ENCODE peak calls at places on chromosomes 4 and X, in five cellular contexts. One of them, this sample, is unnamed.

GRCh38 chr4:76736434-76736833 is 161.5 kb downstream of the SOWAHB start:
- DNase-seq in endothelial cell of umbilical vein: no peak
- DNase-seq in sigmoid colon: no peak
- DNase-seq in HepG2: no peak
- DNase-seq in suprapubic skin: no peak
- DNase-seq in this sample: no peak

GRCh38 chrX:52359614-52360232 is 9.1 kb upstream of the XAGE2 start:
- DNase-seq in endothelial cell of umbilical vein: no peak
- DNase-seq in suprapubic skin: no peak
- DNase-seq in sigmoid colon: no peak
- DNase-seq in HepG2: no peak
- DNase-seq in this sample: no peak

GRCh38 chrX:78796916-78797315 is 49.4 kb downstream of the LPAR4 start:
- DNase-seq in sigmoid colon: no peak
- DNase-seq in HepG2: no peak
- DNase-seq in suprapubic skin: no peak
- DNase-seq in endothelial cell of umbilical vein: no peak
- DNase-seq in this sample: no peak

GRCh38 chrX:14819766-14820165 is 53.1 kb downstream of the FANCB start:
- DNase-seq in suprapubic skin: no peak
- DNase-seq in endothelial cell of umbilical vein: no peak
- DNase-seq in HepG2: no peak
- DNase-seq in sigmoid colon: no peak
- DNase-seq in this sample: no peak

GRCh38 chrX:24515447-24515846 is 50.4 kb downstream of the PDK3 start:
- DNase-seq in HepG2: no peak
- DNase-seq in endothelial cell of umbilical vein: peak
- DNase-seq in sigmoid colon: no peak
- DNase-seq in suprapubic skin: no peak
- DNase-seq in this sample: no peak

GRCh38 chr4:144615182-144615581 is 30.8 kb upstream of the HHIP start:
- DNase-seq in endothelial cell of umbilical vein: peak
- DNase-seq in HepG2: no peak
- DNase-seq in sigmoid colon: no peak
- DNase-seq in suprapubic skin: no peak
- DNase-seq in this sample: no peak

GRCh38 chrX:102339312-102340298 is 92.6 kb downstream of the NXF2 start:
- DNase-seq in sigmoid colon: peak
- DNase-seq in HepG2: no peak
- DNase-seq in suprapubic skin: peak
- DNase-seq in endothelial cell of umbilical vein: no peak
- DNase-seq in this sample: peak

GRCh38 chr4:7169134-7169533 is 23.2 kb upstream of the SORCS2 start:
- DNase-seq in HepG2: no peak
- DNase-seq in suprapubic skin: peak
- DNase-seq in endothelial cell of umbilical vein: no peak
- DNase-seq in sigmoid colon: no peak
- DNase-seq in this sample: no peak

GRCh38 chr4:158776106-158776505 is 7.3 kb downstream of the FNIP2 start:
- DNase-seq in sigmoid colon: no peak
- DNase-seq in HepG2: no peak
- DNase-seq in suprapubic skin: no peak
- DNase-seq in endothelial cell of umbilical vein: no peak
- DNase-seq in this sample: no peak

GRCh38 chrX:134368140-134368539 is 91.8 kb upstream of the HPRT1 start:
- DNase-seq in endothelial cell of umbilical vein: no peak
- DNase-seq in suprapubic skin: no peak
- DNase-seq in sigmoid colon: no peak
- DNase-seq in HepG2: no peak
- DNase-seq in this sample: no peak

GRCh38 chr4:106763044-106763443 is 273.1 kb downstream of the DKK2 start:
- DNase-seq in endothelial cell of umbilical vein: no peak
- DNase-seq in sigmoid colon: peak
- DNase-seq in suprapubic skin: no peak
- DNase-seq in HepG2: no peak
- DNase-seq in this sample: peak

GRCh38 chr4:176548571-176548970 is 228.8 kb downstream of the SPCS3 start:
- DNase-seq in suprapubic skin: no peak
- DNase-seq in HepG2: no peak
- DNase-seq in endothelial cell of umbilical vein: no peak
- DNase-seq in sigmoid colon: no peak
- DNase-seq in this sample: no peak

GRCh38 chrX:9352683-9353430 is 112.0 kb upstream of the TBL1X start:
- DNase-seq in suprapubic skin: no peak
- DNase-seq in endothelial cell of umbilical vein: no peak
- DNase-seq in sigmoid colon: no peak
- DNase-seq in HepG2: peak
- DNase-seq in this sample: no peak

GRCh38 chr4:118557298-118557851 is 127.8 kb upstream of the METTL14 start:
- DNase-seq in suprapubic skin: no peak
- DNase-seq in HepG2: no peak
- DNase-seq in endothelial cell of umbilical vein: no peak
- DNase-seq in sigmoid colon: no peak
- DNase-seq in this sample: no peak

GRCh38 chr4:81499840-81500239 is 28.1 kb upstream of the RASGEF1B start:
- DNase-seq in sigmoid colon: no peak
- DNase-seq in suprapubic skin: no peak
- DNase-seq in endothelial cell of umbilical vein: no peak
- DNase-seq in HepG2: no peak
- DNase-seq in this sample: no peak

GRCh38 chrX:120242807-120243206 is 7.8 kb upstream of the ZBTB33 start:
- DNase-seq in suprapubic skin: no peak
- DNase-seq in HepG2: no peak
- DNase-seq in sigmoid colon: no peak
- DNase-seq in endothelial cell of umbilical vein: no peak
- DNase-seq in this sample: no peak

GRCh38 chr4:23290656-23291055 is 597.9 kb downstream of the GBA3 start:
- DNase-seq in HepG2: no peak
- DNase-seq in endothelial cell of umbilical vein: no peak
- DNase-seq in sigmoid colon: no peak
- DNase-seq in suprapubic skin: no peak
- DNase-seq in this sample: no peak

GRCh38 chr4:70994069-70994366 is 569 bp downstream of the DCK start:
- DNase-seq in suprapubic skin: no peak
- DNase-seq in sigmoid colon: no peak
- DNase-seq in HepG2: peak
- DNase-seq in endothelial cell of umbilical vein: no peak
- DNase-seq in this sample: no peak

GRCh38 chr4:70993181-70994068 is at the start of gene DCK:
- DNase-seq in endothelial cell of umbilical vein: peak
- DNase-seq in sigmoid colon: peak
- DNase-seq in suprapubic skin: peak
- DNase-seq in HepG2: peak
- DNase-seq in this sample: peak

GRCh38 chr4:70996014-70996353 is 2.5 kb downstream of the DCK start:
- DNase-seq in HepG2: no peak
- DNase-seq in endothelial cell of umbilical vein: no peak
- DNase-seq in suprapubic skin: no peak
- DNase-seq in sigmoid colon: no peak
- DNase-seq in this sample: no peak

GRCh38 chr4:70992354-70992753 is 1.1 kb upstream of the DCK start:
- DNase-seq in suprapubic skin: no peak
- DNase-seq in endothelial cell of umbilical vein: no peak
- DNase-seq in sigmoid colon: no peak
- DNase-seq in HepG2: no peak
- DNase-seq in this sample: no peak

DNA sequence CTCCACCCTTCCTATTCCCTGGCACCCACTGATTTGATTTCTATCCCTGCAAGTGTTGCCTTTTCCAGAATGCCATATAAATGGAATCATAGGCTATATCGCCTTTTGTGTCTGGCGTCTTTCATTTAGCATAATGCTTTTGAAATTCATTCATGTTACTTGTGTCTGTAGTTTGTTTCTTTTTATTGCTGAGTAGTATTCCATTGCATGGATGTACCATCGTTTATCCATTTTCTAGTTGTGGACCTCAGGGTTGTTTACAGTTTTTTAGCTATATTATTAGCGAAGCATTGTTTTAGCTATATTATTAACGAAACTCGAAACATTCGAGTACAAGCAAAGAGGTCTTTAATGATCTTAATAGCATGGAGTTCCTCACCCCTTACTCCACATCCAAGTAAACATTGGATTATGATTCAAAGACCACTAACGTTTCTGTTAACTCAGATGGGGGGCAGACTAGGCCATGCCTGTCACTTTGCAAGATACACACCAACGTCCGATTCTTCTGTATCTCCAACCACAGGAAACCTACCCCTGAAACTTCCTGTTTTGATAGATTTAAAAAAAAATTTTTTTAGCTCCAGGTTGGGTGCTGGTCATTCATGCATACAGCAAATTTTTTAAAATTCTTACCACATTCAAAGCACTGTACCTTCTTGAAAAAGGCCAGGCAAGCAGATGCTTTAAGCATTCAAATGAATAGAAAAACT is 1.1 kb downstream of the DCK start:
- DNase-seq in HepG2: no peak
- DNase-seq in endothelial cell of umbilical vein: no peak
- DNase-seq in suprapubic skin: no peak
- DNase-seq in sigmoid colon: no peak
- DNase-seq in this sample: no peak
- TF ChIP-seq CTCF in HepG2: no peak
- TF ChIP-seq CTCF in endothelial cell of umbilical vein: no peak
- TF ChIP-seq CTCF in suprapubic skin: no peak
- TF ChIP-seq CTCF in sigmoid colon: no peak
- TF ChIP-seq CTCF in this sample: no peak

GRCh38 chr4:3824521-3825270 is 58.5 kb downstream of the ADRA2C start:
- DNase-seq in HepG2: no peak
- DNase-seq in suprapubic skin: no peak
- DNase-seq in endothelial cell of umbilical vein: no peak
- DNase-seq in sigmoid colon: no peak
- DNase-seq in this sample: no peak
- TF ChIP-seq POLR2A in HepG2: no peak
- TF ChIP-seq POLR2A in suprapubic skin: no peak
- TF ChIP-seq POLR2A in endothelial cell of umbilical vein: no peak
- TF ChIP-seq POLR2A in sigmoid colon: no peak
- TF ChIP-seq POLR2A in this sample: no peak

GRCh38 chr4:189185810-189186432 is 754.8 kb upstream of the FRG1 start:
- DNase-seq in suprapubic skin: no peak
- DNase-seq in HepG2: no peak
- DNase-seq in endothelial cell of umbilical vein: no peak
- DNase-seq in sigmoid colon: no peak
- DNase-seq in this sample: no peak
- TF ChIP-seq POLR2AphosphoS5 in suprapubic skin: no peak
- TF ChIP-seq POLR2AphosphoS5 in HepG2: no peak
- TF ChIP-seq POLR2AphosphoS5 in endothelial cell of umbilical vein: no peak
- TF ChIP-seq POLR2AphosphoS5 in sigmoid colon: no peak
- TF ChIP-seq POLR2AphosphoS5 in this sample: no peak

GRCh38 chrX:136209751-136210150 is 41.4 kb downstream of the MAP7D3 start:
- DNase-seq in sigmoid colon: no peak
- DNase-seq in endothelial cell of umbilical vein: no peak
- DNase-seq in HepG2: no peak
- DNase-seq in suprapubic skin: no peak
- DNase-seq in this sample: no peak

GRCh38 chrX:136210806-136211205 is 40.4 kb downstream of the MAP7D3 start:
- DNase-seq in HepG2: no peak
- DNase-seq in suprapubic skin: peak
- DNase-seq in sigmoid colon: no peak
- DNase-seq in endothelial cell of umbilical vein: no peak
- DNase-seq in this sample: no peak

GRCh38 chrX:136207546-136207945 is 43.7 kb downstream of the MAP7D3 start:
- DNase-seq in endothelial cell of umbilical vein: no peak
- DNase-seq in HepG2: no peak
- DNase-seq in suprapubic skin: no peak
- DNase-seq in sigmoid colon: no peak
- DNase-seq in this sample: no peak

GRCh38 chrX:136210243-136210642 is 41.0 kb downstream of the MAP7D3 start:
- DNase-seq in HepG2: no peak
- DNase-seq in endothelial cell of umbilical vein: no peak
- DNase-seq in sigmoid colon: no peak
- DNase-seq in suprapubic skin: no peak
- DNase-seq in this sample: no peak

GRCh38 chrX:136209016-136209738 is 42.0 kb downstream of the MAP7D3 start:
- DNase-seq in endothelial cell of umbilical vein: peak
- DNase-seq in suprapubic skin: peak
- DNase-seq in sigmoid colon: peak
- DNase-seq in HepG2: no peak
- DNase-seq in this sample: no peak
- TF ChIP-seq CTCF in endothelial cell of umbilical vein: peak
- TF ChIP-seq CTCF in suprapubic skin: peak
- TF ChIP-seq CTCF in sigmoid colon: peak
- TF ChIP-seq CTCF in HepG2: peak
- TF ChIP-seq CTCF in this sample: peak

This sample was measured in vagina.